ENCODE peak calls at places on chromosomes 11 and 22, in eight cellular contexts. One of them, this sample, is unnamed.
A peak's percentile ranks its signal among the peaks of the same experiment; 100 is the strongest.

GRCh38 chr22:27774200-27774599 is 27.4 kb downstream of the MN1 start:
- DNase-seq in mesendoderm: no peak
- DNase-seq in lung: no peak
- DNase-seq in thoracic aorta: no peak
- DNase-seq in A549: no peak
- DNase-seq in effector memory CD4-positive, alpha-beta T cell: no peak
- DNase-seq in testis: no peak
- DNase-seq in right lobe of liver: no peak
- DNase-seq in this sample: no peak

GRCh38 chr11:35009941-35010337 is 93.5 kb downstream of the PDHX start:
- DNase-seq in mesendoderm: no peak
- DNase-seq in lung: no peak
- DNase-seq in thoracic aorta: no peak
- DNase-seq in A549: peak; percentile 79
- DNase-seq in effector memory CD4-positive, alpha-beta T cell: no peak
- DNase-seq in testis: no peak
- DNase-seq in right lobe of liver: no peak
- DNase-seq in this sample: no peak

GRCh38 chr11:45885921-45886721 is 670 bp downstream of the MAPK8IP1 start:
- DNase-seq in mesendoderm: peak; percentile 54
- DNase-seq in lung: no peak
- DNase-seq in thoracic aorta: no peak
- DNase-seq in A549: no peak
- DNase-seq in effector memory CD4-positive, alpha-beta T cell: no peak
- DNase-seq in testis: no peak
- DNase-seq in right lobe of liver: no peak
- DNase-seq in this sample: no peak

GRCh38 chr11:3723014-3723708 is 52.0 kb upstream of the CHRNA10 start:
- DNase-seq in mesendoderm: no peak
- DNase-seq in lung: no peak
- DNase-seq in thoracic aorta: no peak
- DNase-seq in A549: peak; percentile 77
- DNase-seq in effector memory CD4-positive, alpha-beta T cell: no peak
- DNase-seq in testis: no peak
- DNase-seq in right lobe of liver: no peak
- DNase-seq in this sample: no peak

GRCh38 chr11:93034031-93034430 is 64.6 kb downstream of the MTNR1B start:
- DNase-seq in mesendoderm: no peak
- DNase-seq in lung: no peak
- DNase-seq in thoracic aorta: no peak
- DNase-seq in A549: no peak
- DNase-seq in effector memory CD4-positive, alpha-beta T cell: no peak
- DNase-seq in testis: no peak
- DNase-seq in right lobe of liver: peak; percentile 67
- DNase-seq in this sample: no peak

GRCh38 chr11:68855205-68855978 is 13.7 kb upstream of the CPT1A start:
- DNase-seq in mesendoderm: peak; percentile 68
- DNase-seq in lung: no peak
- DNase-seq in thoracic aorta: no peak
- DNase-seq in A549: no peak
- DNase-seq in effector memory CD4-positive, alpha-beta T cell: no peak
- DNase-seq in testis: peak; percentile 44
- DNase-seq in right lobe of liver: peak; percentile 74
- DNase-seq in this sample: no peak

GRCh38 chr11:73233704-73234402 is 15.8 kb downstream of the P2RY2 start:
- DNase-seq in mesendoderm: no peak
- DNase-seq in lung: no peak
- DNase-seq in thoracic aorta: no peak
- DNase-seq in A549: no peak
- DNase-seq in effector memory CD4-positive, alpha-beta T cell: no peak
- DNase-seq in testis: no peak
- DNase-seq in right lobe of liver: no peak
- DNase-seq in this sample: peak; percentile 42

GRCh38 chr22:50671641-50672040 is 982 bp upstream of the SHANK3 start:
- DNase-seq in mesendoderm: no peak
- DNase-seq in lung: no peak
- DNase-seq in thoracic aorta: no peak
- DNase-seq in A549: no peak
- DNase-seq in effector memory CD4-positive, alpha-beta T cell: no peak
- DNase-seq in testis: no peak
- DNase-seq in right lobe of liver: no peak
- DNase-seq in this sample: no peak

GRCh38 chr11:102974552-102975280 is 19.2 kb upstream of the MMP13 start:
- DNase-seq in mesendoderm: no peak
- DNase-seq in lung: no peak
- DNase-seq in thoracic aorta: no peak
- DNase-seq in A549: peak; percentile 4
- DNase-seq in effector memory CD4-positive, alpha-beta T cell: no peak
- DNase-seq in testis: no peak
- DNase-seq in right lobe of liver: no peak
- DNase-seq in this sample: peak; percentile 72

GRCh38 chr11:2816941-2817421 is 68.6 kb downstream of the CDKN1C start:
- DNase-seq in mesendoderm: no peak
- DNase-seq in lung: no peak
- DNase-seq in thoracic aorta: no peak
- DNase-seq in A549: no peak
- DNase-seq in effector memory CD4-positive, alpha-beta T cell: no peak
- DNase-seq in testis: peak; percentile 30
- DNase-seq in right lobe of liver: no peak
- DNase-seq in this sample: no peak

GRCh38 chr11:133821776-133822175 is 23.5 kb downstream of the SPATA19 start:
- DNase-seq in mesendoderm: peak; percentile 90
- DNase-seq in lung: peak; percentile 56
- DNase-seq in thoracic aorta: no peak
- DNase-seq in A549: peak; percentile 47
- DNase-seq in effector memory CD4-positive, alpha-beta T cell: no peak
- DNase-seq in testis: peak; percentile 87
- DNase-seq in right lobe of liver: peak; percentile 40
- DNase-seq in this sample: no peak

GRCh38 chr11:17169876-17170275 is 37.9 kb downstream of the PIK3C2A start:
- DNase-seq in mesendoderm: no peak
- DNase-seq in lung: no peak
- DNase-seq in thoracic aorta: no peak
- DNase-seq in A549: no peak
- DNase-seq in effector memory CD4-positive, alpha-beta T cell: no peak
- DNase-seq in testis: no peak
- DNase-seq in right lobe of liver: no peak
- DNase-seq in this sample: no peak

GRCh38 chr11:6319001-6319878 is 1.1 kb downstream of the CAVIN3 start:
- DNase-seq in mesendoderm: peak; percentile 78
- DNase-seq in lung: peak; percentile 33
- DNase-seq in thoracic aorta: peak; percentile 10
- DNase-seq in A549: peak; percentile 6
- DNase-seq in effector memory CD4-positive, alpha-beta T cell: no peak
- DNase-seq in testis: peak; percentile 46
- DNase-seq in right lobe of liver: peak; percentile 46
- DNase-seq in this sample: no peak

GRCh38 chr22:45562537-45563361 is 60.1 kb downstream of the FBLN1 start:
- DNase-seq in mesendoderm: no peak
- DNase-seq in lung: no peak
- DNase-seq in thoracic aorta: no peak
- DNase-seq in A549: no peak
- DNase-seq in effector memory CD4-positive, alpha-beta T cell: no peak
- DNase-seq in testis: no peak
- DNase-seq in right lobe of liver: no peak
- DNase-seq in this sample: no peak

GRCh38 chr11:73851046-73851764 is 25.4 kb downstream of the COA4 start:
- DNase-seq in mesendoderm: no peak
- DNase-seq in lung: no peak
- DNase-seq in thoracic aorta: no peak
- DNase-seq in A549: no peak
- DNase-seq in effector memory CD4-positive, alpha-beta T cell: no peak
- DNase-seq in testis: no peak
- DNase-seq in right lobe of liver: no peak
- DNase-seq in this sample: no peak

GRCh38 chr11:72361321-72361720 is 73.0 kb downstream of the CLPB start:
- DNase-seq in mesendoderm: no peak
- DNase-seq in lung: no peak
- DNase-seq in thoracic aorta: no peak
- DNase-seq in A549: no peak
- DNase-seq in effector memory CD4-positive, alpha-beta T cell: no peak
- DNase-seq in testis: no peak
- DNase-seq in right lobe of liver: no peak
- DNase-seq in this sample: no peak

GRCh38 chr11:45133871-45134270 is 12.6 kb upstream of the PRDM11 start:
- DNase-seq in mesendoderm: no peak
- DNase-seq in lung: no peak
- DNase-seq in thoracic aorta: no peak
- DNase-seq in A549: no peak
- DNase-seq in effector memory CD4-positive, alpha-beta T cell: no peak
- DNase-seq in testis: no peak
- DNase-seq in right lobe of liver: no peak
- DNase-seq in this sample: no peak

DNA sequence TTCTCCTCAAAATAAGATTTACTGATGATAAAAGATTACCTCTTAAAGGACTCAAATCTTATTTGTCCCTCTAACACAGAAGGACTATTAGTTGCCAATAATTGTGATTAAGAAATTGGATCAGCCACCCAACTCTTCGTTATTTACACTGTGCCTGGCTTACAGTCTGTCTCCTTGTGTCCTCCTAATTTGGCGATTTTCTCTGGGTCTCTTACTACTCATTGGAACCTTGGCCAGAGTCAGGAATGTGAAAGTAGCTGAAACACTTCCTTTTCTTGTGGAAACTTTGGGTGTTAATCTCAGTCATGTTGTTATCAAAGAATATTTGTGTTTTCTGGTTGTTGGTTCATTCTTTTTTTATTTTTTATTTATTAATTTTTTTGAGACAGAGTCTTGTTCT is 83.2 kb downstream of the TEAD1 start:
- DNase-seq in mesendoderm: no peak
- DNase-seq in lung: no peak
- DNase-seq in thoracic aorta: no peak
- DNase-seq in A549: no peak
- DNase-seq in effector memory CD4-positive, alpha-beta T cell: no peak
- DNase-seq in testis: no peak
- DNase-seq in right lobe of liver: no peak
- DNase-seq in this sample: no peak
- H3K4me1 ChIP-seq in mesendoderm: peaks cover 29% of the 10 kb centered on the region
- H3K4me1 ChIP-seq in lung: peaks cover 47% of the 10 kb centered on the region
- H3K4me1 ChIP-seq in thoracic aorta: no peaks in the 10 kb centered on the region
- H3K4me1 ChIP-seq in A549: peaks cover 71% of the 10 kb centered on the region
- H3K4me1 ChIP-seq in effector memory CD4-positive, alpha-beta T cell: no peaks in the 10 kb centered on the region
- H3K4me1 ChIP-seq in testis: no peaks in the 10 kb centered on the region
- H3K4me1 ChIP-seq in right lobe of liver: no peaks in the 10 kb centered on the region
- H3K4me1 ChIP-seq in this sample: peaks cover 53% of the 10 kb centered on the region

GRCh38 chr22:23777776-23778575 is 5.3 kb downstream of the MMP11 start:
- DNase-seq in mesendoderm: no peak
- DNase-seq in lung: no peak
- DNase-seq in thoracic aorta: no peak
- DNase-seq in A549: no peak
- DNase-seq in effector memory CD4-positive, alpha-beta T cell: no peak
- DNase-seq in testis: no peak
- DNase-seq in right lobe of liver: no peak
- DNase-seq in this sample: no peak
- H3K27ac ChIP-seq in mesendoderm: no peak overlapping the region
- H3K27ac ChIP-seq in lung: no peak overlapping the region
- H3K27ac ChIP-seq in thoracic aorta: no peak overlapping the region
- H3K27ac ChIP-seq in A549: no peak overlapping the region
- H3K27ac ChIP-seq in effector memory CD4-positive, alpha-beta T cell: no peak overlapping the region
- H3K27ac ChIP-seq in testis: no peak overlapping the region
- H3K27ac ChIP-seq in right lobe of liver: no peak overlapping the region
- H3K27ac ChIP-seq in this sample: no peak overlapping the region

GRCh38 chr22:49502126-49502826 is 325.4 kb downstream of the BRD1 start:
- DNase-seq in mesendoderm: peak; percentile 63
- DNase-seq in lung: no peak
- DNase-seq in thoracic aorta: no peak
- DNase-seq in A549: peak; percentile 53
- DNase-seq in effector memory CD4-positive, alpha-beta T cell: no peak
- DNase-seq in testis: no peak
- DNase-seq in right lobe of liver: no peak
- DNase-seq in this sample: no peak

GRCh38 chr22:49505337-49506009 is 322.2 kb downstream of the BRD1 start:
- DNase-seq in mesendoderm: no peak
- DNase-seq in lung: no peak
- DNase-seq in thoracic aorta: no peak
- DNase-seq in A549: no peak
- DNase-seq in effector memory CD4-positive, alpha-beta T cell: no peak
- DNase-seq in testis: no peak
- DNase-seq in right lobe of liver: no peak
- DNase-seq in this sample: no peak

GRCh38 chr22:49500942-49501395 is 326.7 kb downstream of the BRD1 start:
- DNase-seq in mesendoderm: no peak
- DNase-seq in lung: no peak
- DNase-seq in thoracic aorta: no peak
- DNase-seq in A549: no peak
- DNase-seq in effector memory CD4-positive, alpha-beta T cell: no peak
- DNase-seq in testis: no peak
- DNase-seq in right lobe of liver: no peak
- DNase-seq in this sample: no peak

GRCh38 chr22:49503896-49504521 is 323.7 kb downstream of the BRD1 start:
- DNase-seq in mesendoderm: no peak
- DNase-seq in lung: no peak
- DNase-seq in thoracic aorta: no peak
- DNase-seq in A549: no peak
- DNase-seq in effector memory CD4-positive, alpha-beta T cell: no peak
- DNase-seq in testis: no peak
- DNase-seq in right lobe of liver: no peak
- DNase-seq in this sample: no peak

GRCh38 chr22:49503321-49503720 is 324.4 kb downstream of the BRD1 start:
- DNase-seq in mesendoderm: no peak
- DNase-seq in lung: no peak
- DNase-seq in thoracic aorta: no peak
- DNase-seq in A549: no peak
- DNase-seq in effector memory CD4-positive, alpha-beta T cell: no peak
- DNase-seq in testis: no peak
- DNase-seq in right lobe of liver: no peak
- DNase-seq in this sample: no peak
- H3K4me3 ChIP-seq in mesendoderm: no peak overlapping the region
- H3K4me3 ChIP-seq in lung: no peak overlapping the region
- H3K4me3 ChIP-seq in thoracic aorta: no peak overlapping the region
- H3K4me3 ChIP-seq in A549: no peak overlapping the region
- H3K4me3 ChIP-seq in effector memory CD4-positive, alpha-beta T cell: no peak overlapping the region
- H3K4me3 ChIP-seq in testis: no peak overlapping the region
- H3K4me3 ChIP-seq in right lobe of liver: no peak overlapping the region
- H3K4me3 ChIP-seq in this sample: no peak overlapping the region

GRCh38 chr11:124748100-124748418 is 4.0 kb downstream of the VSIG2 start:
- DNase-seq in mesendoderm: no peak
- DNase-seq in lung: no peak
- DNase-seq in thoracic aorta: no peak
- DNase-seq in A549: no peak
- DNase-seq in effector memory CD4-positive, alpha-beta T cell: no peak
- DNase-seq in testis: no peak
- DNase-seq in right lobe of liver: no peak
- DNase-seq in this sample: no peak

GRCh38 chr11:124747406-124748099 is 4.5 kb downstream of the VSIG2 start:
- DNase-seq in mesendoderm: no peak
- DNase-seq in lung: no peak
- DNase-seq in thoracic aorta: no peak
- DNase-seq in A549: no peak
- DNase-seq in effector memory CD4-positive, alpha-beta T cell: no peak
- DNase-seq in testis: no peak
- DNase-seq in right lobe of liver: no peak
- DNase-seq in this sample: no peak

GRCh38 chr11:124745270-124745834 is 5.6 kb downstream of the NRGN start:
- DNase-seq in mesendoderm: no peak
- DNase-seq in lung: no peak
- DNase-seq in thoracic aorta: no peak
- DNase-seq in A549: no peak
- DNase-seq in effector memory CD4-positive, alpha-beta T cell: no peak
- DNase-seq in testis: no peak
- DNase-seq in right lobe of liver: no peak
- DNase-seq in this sample: no peak

GRCh38 chr11:124746621-124747243 is 5.3 kb downstream of the VSIG2 start:
- DNase-seq in mesendoderm: peak; percentile 93
- DNase-seq in lung: peak; percentile 93
- DNase-seq in thoracic aorta: no peak
- DNase-seq in A549: peak; percentile 84
- DNase-seq in effector memory CD4-positive, alpha-beta T cell: peak; percentile 63
- DNase-seq in testis: peak; percentile 62
- DNase-seq in right lobe of liver: peak; percentile 90
- DNase-seq in this sample: no peak

GRCh38 chr11:124745835-124746620 is 6.0 kb downstream of the VSIG2 start:
- DNase-seq in mesendoderm: no peak
- DNase-seq in lung: no peak
- DNase-seq in thoracic aorta: no peak
- DNase-seq in A549: peak; percentile 24
- DNase-seq in effector memory CD4-positive, alpha-beta T cell: no peak
- DNase-seq in testis: no peak
- DNase-seq in right lobe of liver: peak; percentile 42
- DNase-seq in this sample: no peak
- H3K4me1 ChIP-seq in mesendoderm: no peaks in the 10 kb centered on the region
- H3K4me1 ChIP-seq in lung: no peaks in the 10 kb centered on the region
- H3K4me1 ChIP-seq in thoracic aorta: no peaks in the 10 kb centered on the region
- H3K4me1 ChIP-seq in A549: peaks cover 6% of the 10 kb centered on the region
- H3K4me1 ChIP-seq in effector memory CD4-positive, alpha-beta T cell: peaks cover 7% of the 10 kb centered on the region
- H3K4me1 ChIP-seq in testis: peaks cover 6% of the 10 kb centered on the region
- H3K4me1 ChIP-seq in right lobe of liver: no peaks in the 10 kb centered on the region
- H3K4me1 ChIP-seq in this sample: peaks cover 3% of the 10 kb centered on the region